ENCODE peak calls at places on chromosomes 2 and 18, in seven cellular contexts. I is T-helper 9 cell, X is EH, S is hypothalamus, L is T1000, Q is AG04449, Y is iris pigment epithelial cell. P is an unnamed sample.

GRCh38 chr2:4628931-4629565 is 925.7 kb downstream of the DCDC2C start:
- DNase-seq in L (no peak), X (no peak), I (no peak), Y (no peak), Q (no peak), S (no peak), P (no peak)

GRCh38 chr2:209579236-209579749 is 155.4 kb downstream of the MAP2 start:
- DNase-seq in Q (no peak), I (no peak), S (peak), L (no peak), Y (peak), X (peak), P (peak)

GRCh38 chr18:23194150-23194968 is 59.1 kb downstream of the CABLES1 start:
- DNase-seq in Y (peak), Q (no peak), L (no peak), I (no peak), X (peak), S (no peak), P (peak)

GRCh38 chr2:108907822-108908716 is 81.0 kb downstream of the EDAR start:
- DNase-seq in L (no peak), S (no peak), X (no peak), Q (no peak), Y (no peak), I (no peak), P (no peak)

GRCh38 chr2:98233941-98234340 is 112.3 kb upstream of the CNGA3 start:
- DNase-seq in X (no peak), S (no peak), L (no peak), I (no peak), Q (no peak), Y (no peak), P (no peak)

GRCh38 chr2:120177011-120177621 is 46.1 kb downstream of the TMEM185B start:
- DNase-seq in I (peak), X (peak), Y (no peak), S (no peak), L (no peak), Q (no peak), P (no peak)

GRCh38 chr2:215572341-215572848 is 136.5 kb upstream of the FN1 start:
- DNase-seq in S (no peak), L (no peak), I (no peak), X (no peak), Y (no peak), Q (no peak), P (no peak)

GRCh38 chr2:223735659-223736244 is 101.6 kb downstream of the AP1S3 start:
- DNase-seq in X (peak), Q (peak), Y (peak), I (no peak), S (no peak), L (no peak), P (peak)

GRCh38 chr18:76075777-76076176 is 419.3 kb downstream of the ZNF516 start:
- DNase-seq in S (no peak), L (no peak), I (no peak), Q (no peak), Y (no peak), X (no peak), P (no peak)

GRCh38 chr2:4882421-4882820 is 809.8 kb upstream of the SOX11 start:
- DNase-seq in Y (no peak), L (no peak), I (no peak), S (no peak), Q (no peak), X (no peak), P (no peak)

GRCh38 chr2:215728504-215729065 is 284.8 kb downstream of the MREG start:
- DNase-seq in I (no peak), Q (peak), Y (peak), L (peak), S (no peak), X (peak), P (peak)

GRCh38 chr2:134700730-134701129 is 18.1 kb downstream of the TMEM163 start:
- DNase-seq in Q (no peak), I (no peak), X (no peak), L (no peak), Y (no peak), S (no peak), P (no peak)

GRCh38 chr18:62784966-62785413 is 69.6 kb downstream of the PHLPP1 start:
- DNase-seq in L (no peak), Y (peak), X (peak), S (peak), I (no peak), Q (peak), P (peak)

GRCh38 chr2:232988444-232988843 is 24.6 kb downstream of the NGEF start:
- DNase-seq in I (no peak), Y (peak), Q (peak), S (no peak), L (peak), X (peak), P (peak)

GRCh38 chr2:40401896-40402295 is 50.0 kb downstream of the SLC8A1 start:
- DNase-seq in S (no peak), Y (peak), L (peak), X (peak), I (no peak), Q (peak), P (peak)

GRCh38 chr18:76593838-76594237 is 98.8 kb upstream of the ZNF516 start:
- DNase-seq in X (no peak), S (no peak), I (no peak), Q (no peak), Y (no peak), L (no peak), P (no peak)

GRCh38 chr18:53457068-53457467 is 767.4 kb downstream of the MBD2 start:
- DNase-seq in X (no peak), L (no peak), Q (peak), S (no peak), I (no peak), Y (no peak), P (peak)

GRCh38 chr2:69385443-69386151 is 1.4 kb downstream of the GFPT1 start:
- DNase-seq in L (no peak), Y (peak), Q (no peak), S (no peak), I (no peak), X (peak), P (peak)

GRCh38 chr2:43513796-43514195 is 82.0 kb downstream of the THADA start:
- DNase-seq in X (peak), Q (no peak), L (no peak), S (no peak), I (no peak), Y (no peak), P (no peak)

GRCh38 chr2:70785137-70785911 is 5.1 kb downstream of the FIGLA start:
- DNase-seq in Y (peak), S (no peak), L (no peak), X (peak), I (no peak), Q (no peak), P (peak)

GRCh38 chr2:37742286-37742685 is 70.8 kb upstream of the CDC42EP3 start:
- DNase-seq in X (peak), Q (peak), Y (peak), I (no peak), S (no peak), L (no peak), P (peak)

GRCh38 chr2:39128919-39129391 is 8.1 kb upstream of the SOS1 start:
- DNase-seq in I (no peak), S (no peak), L (no peak), X (no peak), Y (peak), Q (no peak), P (peak)

GRCh38 chr2:239015769-239016675 is 168.1 kb downstream of the TWIST2 start:
- DNase-seq in L (no peak), X (no peak), I (no peak), Y (no peak), Q (no peak), S (no peak), P (no peak)

GRCh38 chr2:65128297-65129190 is 1.4 kb downstream of the RAB1A start:
- DNase-seq in X (peak), L (no peak), S (no peak), I (no peak), Q (no peak), Y (peak), P (peak)

GRCh38 chr2:237482485-237482884 is 4.6 kb upstream of the MLPH start:
- DNase-seq in X (no peak), Y (peak), L (no peak), I (no peak), Q (no peak), S (no peak), P (peak)

GRCh38 chr18:6886931-6887330 is 157.4 kb downstream of the ARHGAP28 start:
- DNase-seq in Q (no peak), I (no peak), S (no peak), L (no peak), Y (no peak), X (no peak), P (no peak)

GRCh38 chr2:99880148-99880983 is 262.0 kb downstream of the AFF3 start:
- DNase-seq in Q (peak), L (peak), Y (peak), S (no peak), X (peak), I (no peak), P (peak)

GRCh38 chr2:35503311-35503710 is 852.3 kb upstream of the CRIM1 start:
- DNase-seq in L (no peak), S (no peak), I (no peak), Q (no peak), X (no peak), Y (no peak), P (no peak)

GRCh38 chr2:110866496-110866895 is 134.1 kb downstream of the ACOXL start:
- DNase-seq in Q (no peak), L (no peak), Y (no peak), S (no peak), X (no peak), I (no peak), P (no peak)

P was measured in fibroblast of mammary gland.